ENCODE peak calls at places on chromosome 11, in eight cellular contexts. F is ovary, J is A549, R is testis, Z is right lobe of liver, M is NB4, X is vagina, P is stomach. W is an unnamed sample.
A peak's percentile ranks its signal among the peaks of the same experiment; 100 is the strongest.

GRCh38 chr11:72951815-72952340 is 137.7 kb downstream of the ATG16L2 start:
- DNase-seq in F (no peak), J (no peak), R (no peak), Z (no peak), M (no peak), X (no peak), P (no peak), W (no peak)

GRCh38 chr11:36391062-36391461 is 95.0 kb downstream of the PRR5L start:
- DNase-seq in F (no peak), J (no peak), R (no peak), Z (no peak), M (peak; percentile 28), X (no peak), P (no peak), W (no peak)

GRCh38 chr11:116879789-116880402 is 42.5 kb upstream of the APOA1 start:
- DNase-seq in F (no peak), J (peak; percentile 31), R (no peak), Z (no peak), M (peak; percentile 83), X (no peak), P (no peak), W (no peak)

GRCh38 chr11:58801302-58801701 is 43.2 kb downstream of the GLYATL2 start:
- DNase-seq in F (no peak), J (no peak), R (no peak), Z (no peak), M (no peak), X (no peak), P (no peak), W (no peak)

GRCh38 chr11:114250180-114250579 is 46.0 kb upstream of the NNMT start:
- DNase-seq in F (no peak), J (no peak), R (no peak), Z (no peak), M (no peak), X (no peak), P (no peak), W (no peak)

GRCh38 chr11:44559207-44559943 is 6.1 kb upstream of the CD82 start:
- DNase-seq in F (no peak), J (no peak), R (no peak), Z (no peak), M (peak; percentile 82), X (no peak), P (no peak), W (no peak)

GRCh38 chr11:9263840-9264380 is 1.2 kb downstream of the DENND5A start:
- DNase-seq in F (no peak), J (peak; percentile 39), R (no peak), Z (no peak), M (peak; percentile 80), X (no peak), P (no peak), W (no peak)

GRCh38 chr11:101555366-101555765 is 28.4 kb downstream of the TRPC6 start:
- DNase-seq in F (no peak), J (no peak), R (no peak), Z (no peak), M (no peak), X (no peak), P (no peak), W (no peak)

GRCh38 chr11:103486609-103487008 is 377.4 kb downstream of the DYNC2H1 start:
- DNase-seq in F (no peak), J (no peak), R (no peak), Z (no peak), M (no peak), X (no peak), P (no peak), W (no peak)

GRCh38 chr11:47986742-47987141 is 6.4 kb downstream of the PTPRJ start:
- DNase-seq in F (no peak), J (no peak), R (no peak), Z (no peak), M (no peak), X (no peak), P (no peak), W (no peak)

GRCh38 chr11:62104001-62104400 is 19.8 kb upstream of the INCENP start:
- DNase-seq in F (no peak), J (no peak), R (no peak), Z (no peak), M (no peak), X (no peak), P (no peak), W (no peak)

GRCh38 chr11:62103141-62103540 is 20.7 kb upstream of the INCENP start:
- DNase-seq in F (no peak), J (no peak), R (no peak), Z (no peak), M (no peak), X (no peak), P (no peak), W (no peak)

GRCh38 chr11:62108017-62108750 is 15.6 kb upstream of the INCENP start:
- DNase-seq in F (no peak), J (peak; percentile 49), R (peak; percentile 59), Z (no peak), M (peak; percentile 77), X (peak; percentile 87), P (no peak), W (peak; percentile 53)

GRCh38 chr11:62105611-62106245 is 18.1 kb upstream of the INCENP start:
- DNase-seq in F (no peak), J (no peak), R (no peak), Z (no peak), M (no peak), X (peak; percentile 14), P (no peak), W (no peak)

DNA sequence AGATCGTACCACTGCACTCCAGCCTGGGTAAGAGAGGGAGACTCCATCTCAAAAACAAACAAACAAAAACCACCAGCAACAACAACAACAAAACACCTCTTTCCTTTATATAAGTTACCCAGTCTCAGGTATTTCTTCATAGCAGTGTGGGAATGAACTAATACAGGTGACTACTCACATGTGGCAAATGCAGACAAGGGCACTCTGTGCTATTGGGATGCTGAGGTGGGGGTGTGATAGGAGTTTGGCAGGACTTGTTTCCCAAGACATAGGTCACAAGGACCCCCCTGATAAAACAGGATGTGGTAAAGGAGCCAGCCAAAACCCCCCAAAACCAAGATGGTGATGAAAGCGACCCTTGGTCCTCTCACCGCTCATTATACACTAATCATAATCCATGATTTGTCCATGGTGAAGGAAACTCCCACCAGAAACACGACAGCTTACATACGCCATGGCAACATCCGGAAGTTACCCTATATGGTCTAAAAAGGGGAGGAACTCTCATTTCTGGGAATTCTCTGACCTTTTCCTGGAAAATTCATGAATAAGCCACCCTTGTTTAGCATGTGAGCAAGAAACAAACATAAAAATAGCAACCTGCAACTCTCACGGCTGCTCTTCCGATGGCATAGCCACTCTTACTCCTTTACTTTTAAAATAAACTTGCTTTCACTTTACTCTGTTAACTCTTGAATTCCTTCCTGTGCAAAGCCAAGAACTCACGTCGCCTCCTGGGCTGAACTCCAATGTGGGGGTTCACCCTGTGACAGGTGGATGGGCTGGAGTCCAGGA is 18.8 kb upstream of the INCENP start:
- DNase-seq in F (peak; percentile 71), J (no peak), R (no peak), Z (no peak), M (no peak), X (no peak), P (no peak), W (peak; percentile 51)
- TF ChIP-seq POLR2A in F (peak; percentile 31), J (no peak), R (no peak), Z (no peak), M (no peak), X (no peak), P (no peak), W (no peak)

DNA sequence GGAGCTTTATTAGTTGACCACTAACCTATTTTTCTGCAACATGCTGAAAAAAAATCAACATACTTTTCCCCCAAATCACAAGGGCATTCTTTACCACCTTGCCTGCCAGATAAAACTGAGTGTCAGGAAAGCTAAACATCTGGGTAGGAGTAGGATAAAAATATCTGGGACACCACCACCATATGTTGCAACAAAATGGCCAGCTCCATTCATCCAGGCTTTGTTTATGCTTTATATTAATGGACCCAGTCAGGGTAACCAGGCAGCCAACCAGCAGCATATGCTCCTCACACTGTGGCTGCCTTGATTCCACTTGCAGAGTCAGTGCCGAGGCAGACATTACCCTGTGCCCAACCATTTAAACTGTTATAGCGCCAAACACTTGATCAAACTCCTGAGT is 1024.5 kb downstream of the LRRC4C start:
- DNase-seq in F (no peak), J (no peak), R (no peak), Z (no peak), M (no peak), X (no peak), P (no peak), W (no peak)
- TF ChIP-seq POLR2A in F (no peak), J (no peak), R (no peak), Z (no peak), M (no peak), X (no peak), P (no peak), W (no peak)

GRCh38 chr11:67353317-67354313 is at the start of gene POLD4:
- DNase-seq in F (peak; percentile 99), J (peak; percentile 95), R (peak; percentile 99), Z (peak; percentile 99), M (peak; percentile 100), X (no peak), P (peak; percentile 99), W (peak; percentile 99)
- TF ChIP-seq POLR2A in F (peak; percentile 83), J (peak; percentile 30), R (peak; percentile 52), Z (peak; percentile 98), M (peak; percentile 61), X (no peak), P (no peak), W (peak; percentile 88)

GRCh38 chr11:506950-507726 is at the start of gene RNH1:
- DNase-seq in F (peak; percentile 100), J (peak; percentile 80), R (peak; percentile 99), Z (peak; percentile 100), M (peak; percentile 91), X (peak; percentile 100), P (peak; percentile 99), W (peak; percentile 99)

GRCh38 chr11:504053-504993 is 2.7 kb downstream of the RNH1 start:
- DNase-seq in F (peak; percentile 80), J (no peak), R (peak; percentile 49), Z (no peak), M (peak; percentile 93), X (no peak), P (peak; percentile 35), W (peak; percentile 51)

GRCh38 chr11:507727-508515 is 879 bp upstream of the RNH1 start:
- DNase-seq in F (peak; percentile 59), J (no peak), R (no peak), Z (no peak), M (no peak), X (no peak), P (no peak), W (no peak)

GRCh38 chr11:504994-505344 is 2.1 kb downstream of the RNH1 start:
- DNase-seq in F (no peak), J (no peak), R (no peak), Z (no peak), M (no peak), X (no peak), P (no peak), W (no peak)

DNA sequence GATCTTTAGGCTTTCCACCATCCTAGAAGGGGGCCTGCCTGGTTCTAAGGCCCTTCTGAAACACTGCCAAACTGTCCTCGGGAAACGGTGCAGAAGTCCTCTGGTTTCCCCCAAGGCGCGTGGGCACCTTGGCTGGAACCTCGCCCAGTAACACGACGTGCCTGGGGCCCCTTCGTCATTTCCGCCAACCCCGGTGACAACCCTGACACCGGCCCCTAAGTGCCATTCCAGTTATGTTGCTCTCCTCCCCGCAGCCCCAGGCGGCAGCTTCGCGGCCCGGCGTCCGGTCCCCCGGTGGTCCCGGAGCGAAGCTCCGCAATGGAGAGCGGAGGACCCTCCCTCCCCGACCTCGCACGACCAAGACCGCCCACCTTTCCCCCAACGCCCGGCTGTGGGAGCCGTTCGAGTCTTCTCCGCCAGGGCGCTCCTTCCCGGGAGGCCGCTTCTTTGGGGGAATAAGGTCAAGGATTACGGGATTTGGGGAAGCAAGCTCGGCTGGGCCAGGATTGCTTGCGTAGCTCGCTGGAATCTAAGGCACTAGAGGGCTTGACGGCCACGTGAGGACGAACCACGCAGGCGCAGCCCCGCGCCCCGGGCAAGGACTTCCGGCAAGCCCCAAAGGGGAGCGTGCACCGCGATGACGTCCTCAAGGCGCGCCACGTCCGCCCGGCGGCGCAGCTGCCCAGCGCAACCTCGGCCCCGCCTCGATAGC is 648 bp downstream of the RNH1 start:
- DNase-seq in F (peak; percentile 99), J (peak; percentile 96), R (peak; percentile 97), Z (peak; percentile 99), M (peak; percentile 97), X (no peak), P (peak; percentile 98), W (peak; percentile 99)
- TF ChIP-seq POLR2A in F (peak; percentile 68), J (no peak), R (no peak), Z (peak; percentile 90), M (peak; percentile 62), X (no peak), P (no peak), W (peak; percentile 68)